ENCODE peak calls at places on chromosomes 16 and 17, in eight cellular contexts. F, K, Q, N, D, J, O and G are unnamed samples.

GRCh38 chr17:59504821-59505220 is 60.6 kb upstream of the DHX40 start:
- DNase-seq in F (no peak), K (no peak), Q (no peak), N (no peak), D (no peak), J (no peak), O (peak), G (no peak)

GRCh38 chr16:57786632-57787518 is 15.4 kb downstream of the KIFC3 start:
- DNase-seq in F (no peak), K (no peak), Q (no peak), N (no peak), D (no peak), J (peak), O (no peak), G (no peak)

GRCh38 chr16:15780805-15781204 is 76.0 kb downstream of the MYH11 start:
- DNase-seq in F (no peak), K (no peak), Q (no peak), N (no peak), D (no peak), J (no peak), O (no peak), G (no peak)

GRCh38 chr17:47665655-47666054 is 15.9 kb downstream of the KPNB1 start:
- DNase-seq in F (no peak), K (no peak), Q (no peak), N (no peak), D (no peak), J (no peak), O (no peak), G (peak)

GRCh38 chr16:82046941-82047340 is 11.9 kb downstream of the HSD17B2 start:
- DNase-seq in F (no peak), K (no peak), Q (no peak), N (no peak), D (no peak), J (no peak), O (no peak), G (no peak)

GRCh38 chr17:39144414-39144813 is 7.0 kb downstream of the PLXDC1 start:
- DNase-seq in F (no peak), K (peak), Q (no peak), N (peak), D (no peak), J (peak), O (no peak), G (peak)

GRCh38 chr17:73163043-73163442 is 1.8 kb upstream of the SSTR2 start:
- DNase-seq in F (no peak), K (no peak), Q (no peak), N (peak), D (no peak), J (no peak), O (no peak), G (no peak)

GRCh38 chr17:18066866-18067265 is 20.9 kb upstream of the DRG2 start:
- DNase-seq in F (no peak), K (no peak), Q (no peak), N (no peak), D (no peak), J (no peak), O (no peak), G (no peak)

GRCh38 chr16:20911361-20911760 is 10.8 kb downstream of the LYRM1 start:
- DNase-seq in F (no peak), K (peak), Q (no peak), N (peak), D (no peak), J (no peak), O (no peak), G (peak)

GRCh38 chr16:82627811-82628339 is 1.1 kb downstream of the CDH13 start:
- DNase-seq in F (no peak), K (peak), Q (no peak), N (peak), D (no peak), J (peak), O (peak), G (peak)

GRCh38 chr17:72916991-72917390 is 175.5 kb downstream of the SLC39A11 start:
- DNase-seq in F (no peak), K (peak), Q (no peak), N (peak), D (no peak), J (no peak), O (no peak), G (no peak)

GRCh38 chr17:58279736-58280479 is 827 bp downstream of the MPO start:
- DNase-seq in F (no peak), K (no peak), Q (no peak), N (peak), D (no peak), J (no peak), O (no peak), G (no peak)